ENCODE peak calls at places on chromosome 22, in ten cellular contexts. N, L, V, G, E, J, D, B, Z and K are unnamed samples.

GRCh38 chr22:23856721-23857605 is 712 bp upstream of the SLC2A11 start:
- DNase-seq in N (peak; percentile 61), L (no peak), V (no peak), G (peak; percentile 44), E (peak; percentile 3), J (no peak), D (no peak), B (peak; percentile 64), Z (no peak), K (peak; percentile 55)

GRCh38 chr22:18057568-18058209 is 20.1 kb upstream of the PEX26 start:
- DNase-seq in N (peak; percentile 40), L (peak; percentile 97), V (peak; percentile 95), G (peak; percentile 76), E (peak; percentile 87), J (no peak), D (no peak), B (peak; percentile 81), Z (peak; percentile 87), K (peak; percentile 77)

GRCh38 chr22:44882226-44882905 is 127.4 kb downstream of the PHF21B start:
- DNase-seq in N (no peak), L (no peak), V (no peak), G (no peak), E (no peak), J (no peak), D (no peak), B (peak; percentile 4), Z (no peak), K (no peak)

GRCh38 chr22:37453696-37454095 is 26.4 kb upstream of the ELFN2 start:
- DNase-seq in N (no peak), L (no peak), V (no peak), G (no peak), E (no peak), J (no peak), D (no peak), B (no peak), Z (no peak), K (no peak)

GRCh38 chr22:20212754-20213699 is 55.1 kb downstream of the RTN4R start:
- DNase-seq in N (no peak), L (no peak), V (no peak), G (no peak), E (no peak), J (no peak), D (no peak), B (no peak), Z (no peak), K (no peak)

GRCh38 chr22:39932918-39933649 is 27.1 kb upstream of the TMA7B start:
- DNase-seq in N (no peak), L (no peak), V (no peak), G (no peak), E (no peak), J (no peak), D (peak; percentile 57), B (peak; percentile 27), Z (no peak), K (no peak)

GRCh38 chr22:20111045-20111688 is 4.7 kb upstream of the RANBP1 start:
- DNase-seq in N (no peak), L (peak; percentile 10), V (no peak), G (no peak), E (peak; percentile 29), J (no peak), D (no peak), B (peak; percentile 42), Z (no peak), K (no peak)

GRCh38 chr22:19798320-19798665 is 37.7 kb downstream of the TBX1 start:
- DNase-seq in N (no peak), L (no peak), V (no peak), G (no peak), E (no peak), J (no peak), D (no peak), B (no peak), Z (no peak), K (no peak)

GRCh38 chr22:49258107-49259010 is 569.3 kb downstream of the BRD1 start:
- DNase-seq in N (no peak), L (no peak), V (no peak), G (no peak), E (no peak), J (no peak), D (no peak), B (no peak), Z (no peak), K (no peak)

GRCh38 chr22:19879248-19879575 is 24.5 kb upstream of the GNB1L start:
- DNase-seq in N (peak; percentile 0), L (no peak), V (no peak), G (no peak), E (no peak), J (no peak), D (no peak), B (peak; percentile 41), Z (no peak), K (no peak)

GRCh38 chr22:41983516-41983915 is 14.3 kb downstream of the SEPTIN3 start:
- DNase-seq in N (no peak), L (no peak), V (no peak), G (no peak), E (no peak), J (no peak), D (no peak), B (peak; percentile 57), Z (no peak), K (no peak)

GRCh38 chr22:46812034-46812605 is 49.7 kb downstream of the TBC1D22A start:
- DNase-seq in N (no peak), L (no peak), V (no peak), G (no peak), E (no peak), J (no peak), D (no peak), B (no peak), Z (no peak), K (no peak)

GRCh38 chr22:43110444-43110926 is at the start of gene BIK:
- DNase-seq in N (peak; percentile 50), L (no peak), V (no peak), G (no peak), E (no peak), J (no peak), D (no peak), B (peak; percentile 71), Z (no peak), K (no peak)

GRCh38 chr22:31822523-31822922 is 68.7 kb downstream of the DEPDC5 start:
- DNase-seq in N (no peak), L (no peak), V (no peak), G (no peak), E (no peak), J (no peak), D (no peak), B (no peak), Z (no peak), K (no peak)

GRCh38 chr22:30947821-30948454 is 20.6 kb downstream of the MORC2 start:
- DNase-seq in N (no peak), L (peak; percentile 18), V (peak; percentile 36), G (peak; percentile 20), E (peak; percentile 20), J (no peak), D (no peak), B (peak; percentile 67), Z (no peak), K (peak; percentile 78)

GRCh38 chr22:40178417-40179409 is 988 bp downstream of the TNRC6B start:
- DNase-seq in N (peak; percentile 43), L (no peak), V (no peak), G (no peak), E (peak; percentile 50), J (no peak), D (peak; percentile 39), B (peak; percentile 20), Z (no peak), K (peak; percentile 59)

GRCh38 chr22:32482708-32483107 is 8.1 kb downstream of the FBXO7 start:
- DNase-seq in N (no peak), L (no peak), V (no peak), G (no peak), E (peak; percentile 25), J (no peak), D (no peak), B (no peak), Z (no peak), K (no peak)

GRCh38 chr22:23216331-23217170 is 36.2 kb downstream of the BCR start:
- DNase-seq in N (no peak), L (no peak), V (no peak), G (no peak), E (no peak), J (no peak), D (peak; percentile 23), B (no peak), Z (no peak), K (no peak)

GRCh38 chr22:17786435-17787158 is 12.3 kb upstream of the BID start:
- DNase-seq in N (peak; percentile 46), L (no peak), V (no peak), G (peak; percentile 83), E (no peak), J (no peak), D (no peak), B (no peak), Z (no peak), K (peak; percentile 60)